ENCODE peak calls at places on chromosomes 16 and 17, in four cellular contexts. R is AG09309; W is fibroblast of mammary gland; Y is CD8-positive, alpha-beta T cell. J is an unnamed sample.

GRCh38 chr17:44095647-44096496 is 25.3 kb downstream of the G6PC3 start:
- DNase-seq in W (peak; percentile 91), Y (no peak), R (peak; percentile 70), J (peak; percentile 80)

GRCh38 chr17:51164911-51165679 is 1.1 kb upstream of the NME2 start:
- DNase-seq in Y (no peak), W (no peak), R (no peak), J (no peak)

GRCh38 chr17:81738801-81739393 is 26.8 kb downstream of the SLC25A10 start:
- DNase-seq in Y (no peak), R (no peak), W (no peak), J (no peak)

GRCh38 chr16:4640572-4641305 is 16.1 kb downstream of the MGRN1 start:
- DNase-seq in R (no peak), W (no peak), Y (no peak), J (no peak)

GRCh38 chr17:77528516-77529327 is 388.0 kb downstream of the SEC14L1 start:
- DNase-seq in Y (peak; percentile 30), W (no peak), R (no peak), J (no peak)

GRCh38 chr17:31462261-31462660 is 70.8 kb downstream of the RAB11FIP4 start:
- DNase-seq in Y (no peak), R (no peak), W (no peak), J (no peak)

GRCh38 chr16:66786551-66786950 is 14.8 kb downstream of the TERB1 start:
- DNase-seq in Y (no peak), R (no peak), W (no peak), J (no peak)

GRCh38 chr17:32742686-32743538 is 134.0 kb downstream of the MYO1D start:
- DNase-seq in Y (no peak), R (no peak), W (peak; percentile 27), J (no peak)

GRCh38 chr17:46023783-46024388 is 24.8 kb downstream of the STH start:
- DNase-seq in R (no peak), Y (no peak), W (no peak), J (no peak)

GRCh38 chr17:732788-733720 is 658 bp downstream of the TLCD3A start:
- DNase-seq in W (peak; percentile 44), Y (peak; percentile 39), R (no peak), J (no peak)

GRCh38 chr16:85428168-85428898 is 184.8 kb upstream of the GSE1 start:
- DNase-seq in Y (peak; percentile 52), W (peak; percentile 33), R (no peak), J (no peak)

GRCh38 chr16:72763927-72764628 is 283.9 kb downstream of the ZFHX3 start:
- DNase-seq in Y (no peak), W (no peak), R (no peak), J (no peak)

GRCh38 chr17:81924557-81925532 is 2.7 kb downstream of the MAFG start:
- DNase-seq in W (no peak), R (no peak), Y (no peak), J (no peak)

GRCh38 chr16:81650982-81651562 is 128.0 kb upstream of the PLCG2 start:
- DNase-seq in W (peak; percentile 29), R (no peak), Y (no peak), J (no peak)

GRCh38 chr16:81994485-81994884 is 16.8 kb downstream of the SDR42E1 start:
- DNase-seq in W (no peak), R (no peak), Y (no peak), J (no peak)

GRCh38 chr16:89689142-89689541 is 2.7 kb downstream of the CDK10 start:
- DNase-seq in Y (no peak), R (no peak), W (no peak), J (no peak)

GRCh38 chr17:57186231-57187019 is 69.9 kb upstream of the MSI2 start:
- DNase-seq in W (no peak), R (no peak), Y (no peak), J (no peak)

GRCh38 chr16:4625617-4626159 is 1.1 kb downstream of the MGRN1 start:
- DNase-seq in R (no peak), Y (no peak), W (no peak), J (no peak)

GRCh38 chr17:27520571-27521185 is 64.4 kb downstream of the KSR1 start:
- DNase-seq in W (no peak), Y (no peak), R (no peak), J (no peak)

DNA sequence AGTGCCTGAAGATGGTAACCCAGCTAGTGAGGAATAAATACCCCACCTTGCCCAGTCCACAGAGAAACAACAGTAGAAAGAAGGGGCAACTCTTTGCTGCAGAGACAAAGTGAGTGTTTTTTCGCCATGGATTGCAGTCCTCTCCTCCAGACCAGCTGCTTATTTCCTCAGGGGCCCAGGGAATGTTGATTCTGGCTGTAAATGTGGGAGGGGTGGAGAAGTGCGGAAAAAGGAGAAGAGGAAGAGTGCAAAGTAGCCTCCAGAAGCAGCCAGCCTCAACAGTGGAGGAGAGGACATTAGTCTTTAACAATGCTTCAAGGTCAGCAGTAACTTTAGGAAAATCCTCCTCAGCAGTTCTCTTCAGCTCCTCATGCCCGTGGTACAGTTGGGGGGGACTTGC is 8.1 kb upstream of the PHLPP2 start:
- DNase-seq in Y (no peak), W (no peak), R (no peak), J (no peak)
- TF ChIP-seq CTCF in Y (no peak), W (no peak), R (no peak), J (no peak)

DNA sequence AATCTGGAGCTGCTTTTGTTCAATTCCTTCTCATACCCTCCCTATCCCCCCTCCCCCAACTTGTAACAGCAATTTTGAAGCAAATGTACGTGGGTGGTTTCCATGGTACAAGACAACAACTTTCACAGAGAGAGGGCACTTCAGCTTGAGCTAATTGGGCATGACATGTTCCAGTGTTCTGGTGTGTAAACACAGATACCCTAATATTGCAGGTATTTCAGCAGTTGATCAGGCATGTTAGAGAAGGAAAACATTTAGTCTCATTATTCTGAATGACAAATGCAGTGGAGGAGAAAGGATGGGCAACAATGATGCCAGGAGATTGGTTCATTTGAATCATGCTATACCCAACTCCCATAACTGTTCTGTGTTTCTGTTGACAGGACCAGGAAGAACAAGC is 137.5 kb downstream of the TRIM37 start:
- DNase-seq in R (no peak), W (no peak), Y (no peak), J (no peak)
- H3K4me3 ChIP-seq in R (no peak overlapping the region), W (no peak overlapping the region), Y (no peak overlapping the region), J (no peak overlapping the region)

GRCh38 chr17:18928726-18929125 is 23.2 kb upstream of the SLC5A10 start:
- DNase-seq in R (no peak), W (no peak), Y (no peak), J (no peak)
- TF ChIP-seq CTCF in R (no peak), W (no peak), Y (no peak), J (no peak)

GRCh38 chr17:2174471-2175293 is 119.8 kb downstream of the HIC1 start:
- DNase-seq in Y (no peak), W (peak; percentile 95), R (peak; percentile 52), J (no peak)
- H3K4me3 ChIP-seq in Y (no peak overlapping the region), W (no peak overlapping the region), R (no peak overlapping the region), J (no peak overlapping the region)

DNA sequence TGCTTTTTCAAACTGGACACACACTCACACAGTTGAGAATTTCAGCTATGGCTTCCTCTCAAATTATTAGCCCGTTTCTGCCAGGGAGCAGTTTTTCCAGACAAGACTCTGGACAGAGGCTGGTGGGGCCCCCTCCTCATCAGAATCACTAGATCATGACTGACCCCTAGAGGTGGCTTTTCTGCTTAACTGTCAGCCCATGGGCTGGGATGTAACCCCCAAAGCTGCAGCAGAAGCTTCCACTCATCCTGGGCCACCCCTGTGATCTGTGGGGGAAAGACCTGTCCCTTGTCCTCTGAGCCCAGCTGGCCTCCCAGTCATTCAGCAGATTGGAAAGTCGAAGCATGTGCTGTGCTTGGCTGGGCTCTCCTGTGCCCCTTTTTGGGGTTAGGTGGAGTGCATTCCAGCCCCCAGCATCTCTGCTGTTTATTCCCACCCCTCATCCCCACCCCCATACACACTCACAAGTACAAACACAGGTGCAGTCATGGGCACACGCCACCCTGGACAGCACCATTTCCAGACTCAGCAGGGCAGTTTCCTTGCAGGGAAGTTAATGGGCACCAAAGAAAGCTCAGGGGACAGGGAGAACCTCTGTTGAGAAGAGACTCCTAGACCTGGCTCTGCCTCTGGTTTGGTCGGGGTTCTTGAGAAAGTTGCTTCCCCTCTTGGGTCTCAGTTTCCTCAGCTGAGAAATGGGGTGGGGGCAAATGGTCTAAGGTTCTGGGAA is 77.6 kb upstream of the RBL2 start:
- DNase-seq in R (no peak), W (no peak), Y (no peak), J (no peak)
- TF ChIP-seq CTCF in R (no peak), W (no peak), Y (no peak), J (no peak)

GRCh38 chr16:88454315-88455057 is 1.4 kb downstream of the ZFPM1 start:
- DNase-seq in R (no peak), Y (peak; percentile 53), W (no peak), J (no peak)
- H3K4me3 ChIP-seq in R (peak overlapping the region; percentile 51), Y (peak overlapping the region; percentile 72), W (peak overlapping the region; percentile 44), J (peak overlapping the region; percentile 57)

GRCh38 chr16:54194008-54194731 is 92.4 kb downstream of the IRX3 start:
- DNase-seq in R (no peak), W (peak; percentile 71), Y (no peak), J (peak; percentile 11)
- TF ChIP-seq CTCF in R (no peak), W (no peak), Y (no peak), J (no peak)

GRCh38 chr17:63675607-63676539 is 24.1 kb downstream of the LIMD2 start:
- DNase-seq in W (peak; percentile 72), Y (no peak), R (peak; percentile 66), J (peak; percentile 51)
- H3K4me3 ChIP-seq in W (no peak overlapping the region), Y (no peak overlapping the region), R (no peak overlapping the region), J (no peak overlapping the region)

DNA sequence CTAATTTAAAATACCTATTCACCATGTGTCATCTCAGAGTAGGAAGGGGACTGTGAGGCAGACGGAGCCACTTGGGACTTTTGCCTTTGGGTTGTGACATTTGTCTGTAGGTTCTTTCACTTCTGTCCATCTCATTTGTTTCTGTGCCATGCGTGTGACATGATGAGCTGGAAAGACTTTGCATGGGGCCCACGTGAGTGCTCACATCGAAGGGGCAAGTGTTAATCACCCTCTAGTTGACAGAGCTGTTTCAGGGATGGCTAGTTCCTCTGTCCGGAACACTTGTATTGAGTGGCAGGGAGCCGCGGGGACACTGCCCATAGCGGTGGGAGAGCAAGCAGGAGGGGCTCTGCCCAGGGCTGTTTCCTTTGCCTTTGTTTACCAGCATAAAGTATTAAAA is 112.0 kb downstream of the RPTOR start:
- DNase-seq in W (no peak), R (no peak), Y (no peak), J (no peak)
- TF ChIP-seq CTCF in W (no peak), R (no peak), Y (no peak), J (no peak)

J was measured in HFF-Myc.